ENCODE peak calls at places on chromosome 18, in ten cellular contexts. F, J, O, P, Y, G, W, I, T and H are unnamed samples.

GRCh38 chr18:63271881-63272299 is 47.7 kb downstream of the BCL2 start:
- DNase-seq in T (no peak), F (no peak), W (peak; percentile 61), P (no peak), G (no peak), J (no peak), O (no peak), I (no peak), Y (no peak), H (no peak)

GRCh38 chr18:3726241-3726951 is 276.4 kb downstream of the TGIF1 start:
- DNase-seq in P (no peak), O (no peak), Y (no peak), J (no peak), G (no peak), T (no peak), I (peak; percentile 90), W (peak; percentile 58), F (no peak), H (no peak)

GRCh38 chr18:8525692-8526091 is 83.5 kb upstream of the RAB12 start:
- DNase-seq in Y (no peak), P (no peak), F (no peak), W (peak; percentile 15), I (no peak), J (no peak), T (no peak), G (no peak), O (peak; percentile 69), H (no peak)

GRCh38 chr18:9658111-9658641 is 43.8 kb upstream of the PPP4R1 start:
- DNase-seq in Y (no peak), O (no peak), P (no peak), I (no peak), F (no peak), W (no peak), J (peak; percentile 100), T (no peak), G (no peak), H (no peak)

GRCh38 chr18:7721532-7721931 is 154.4 kb downstream of the PTPRM start:
- DNase-seq in O (no peak), T (no peak), G (no peak), Y (no peak), W (no peak), F (no peak), I (no peak), P (no peak), J (no peak), H (no peak)

GRCh38 chr18:65983750-65984149 is 232.9 kb downstream of the CDH7 start:
- DNase-seq in T (no peak), P (no peak), F (no peak), O (peak; percentile 16), G (no peak), J (peak; percentile 43), Y (no peak), W (no peak), I (no peak), H (no peak)

GRCh38 chr18:35526476-35527120 is 28.8 kb upstream of the INO80C start:
- DNase-seq in J (peak; percentile 75), G (no peak), P (no peak), I (no peak), T (no peak), F (no peak), W (peak; percentile 57), Y (no peak), O (peak; percentile 50), H (no peak)

GRCh38 chr18:55236150-55236931 is 277.1 kb upstream of the CCDC68 start:
- DNase-seq in G (no peak), I (no peak), T (no peak), P (no peak), Y (no peak), F (no peak), W (peak; percentile 55), O (no peak), J (no peak), H (no peak)

GRCh38 chr18:13452448-13452811 is 233.9 kb downstream of the LDLRAD4 start:
- DNase-seq in O (peak; percentile 19), F (no peak), I (no peak), J (peak; percentile 17), G (no peak), P (no peak), W (no peak), Y (peak; percentile 55), T (no peak), H (no peak)

GRCh38 chr18:13580351-13580750 is 146.0 kb downstream of the FAM210A start:
- DNase-seq in P (no peak), W (no peak), G (no peak), F (no peak), O (no peak), T (no peak), Y (no peak), J (no peak), I (no peak), H (no peak)

GRCh38 chr18:80046961-80047541 is 12.8 kb downstream of the RBFA start:
- DNase-seq in P (no peak), I (no peak), T (no peak), W (no peak), O (no peak), J (no peak), G (no peak), Y (no peak), F (no peak), H (no peak)

GRCh38 chr18:36309436-36310391 is 12.2 kb downstream of the FHOD3 start:
- DNase-seq in T (no peak), I (no peak), G (no peak), O (no peak), Y (peak; percentile 99), F (no peak), J (peak; percentile 99), P (no peak), W (no peak), H (no peak)

GRCh38 chr18:8097942-8098341 is 511.3 kb upstream of the RAB12 start:
- DNase-seq in P (no peak), F (no peak), Y (no peak), W (no peak), G (no peak), O (no peak), J (no peak), I (peak; percentile 66), T (no peak), H (no peak)

GRCh38 chr18:23578891-23579653 is 7.2 kb downstream of the NPC1 start:
- DNase-seq in G (no peak), I (no peak), J (peak; percentile 87), P (no peak), O (no peak), W (peak; percentile 45), Y (no peak), T (no peak), F (no peak), H (no peak)

GRCh38 chr18:32618501-32618985 is 147.9 kb upstream of the GAREM1 start:
- DNase-seq in G (no peak), W (no peak), T (no peak), I (no peak), Y (no peak), J (no peak), O (peak; percentile 10), F (no peak), P (no peak), H (no peak)